ENCODE peak calls at places on chromosomes 3 and 15, in nine cellular contexts. C, Y, A, B, W, U, D, R and H are unnamed samples.

GRCh38 chr15:100880139-100880896 is 687 bp downstream of the ALDH1A3 start:
- DNase-seq in C (no peak), Y (no peak), A (no peak), B (no peak), W (no peak), U (no peak), D (no peak), R (no peak), H (no peak)

GRCh38 chr3:71139501-71139900 is 444.0 kb downstream of the FOXP1 start:
- DNase-seq in C (no peak), Y (no peak), A (no peak), B (no peak), W (no peak), U (no peak), D (no peak), R (no peak), H (no peak)

GRCh38 chr15:62324382-62324781 is 159.3 kb upstream of the C2CD4B start:
- DNase-seq in C (no peak), Y (no peak), A (no peak), B (no peak), W (no peak), U (no peak), D (no peak), R (no peak), H (no peak)

GRCh38 chr15:73691398-73691797 is 7.2 kb downstream of the CD276 start:
- DNase-seq in C (peak), Y (no peak), A (peak), B (peak), W (no peak), U (peak), D (peak), R (peak), H (peak)

GRCh38 chr3:64743166-64743565 is 55.4 kb upstream of the ADAMTS9 start:
- DNase-seq in C (no peak), Y (no peak), A (no peak), B (no peak), W (no peak), U (no peak), D (no peak), R (no peak), H (no peak)

GRCh38 chr3:183884097-183884436 is 613 bp downstream of the PARL start:
- DNase-seq in C (no peak), Y (no peak), A (no peak), B (no peak), W (peak), U (no peak), D (no peak), R (no peak), H (no peak)

GRCh38 chr3:72043212-72044133 is 258.5 kb upstream of the PROK2 start:
- DNase-seq in C (no peak), Y (no peak), A (no peak), B (no peak), W (no peak), U (no peak), D (no peak), R (no peak), H (no peak)

GRCh38 chr3:36741285-36741684 is 23.1 kb downstream of the DCLK3 start:
- DNase-seq in C (no peak), Y (no peak), A (no peak), B (no peak), W (peak), U (no peak), D (no peak), R (no peak), H (no peak)

GRCh38 chr3:29453278-29453961 is 172.5 kb downstream of the RBMS3 start:
- DNase-seq in C (no peak), Y (no peak), A (no peak), B (peak), W (peak), U (peak), D (no peak), R (peak), H (peak)

GRCh38 chr15:29090617-29091466 is 178.8 kb downstream of the NSMCE3 start:
- DNase-seq in C (no peak), Y (peak), A (peak), B (peak), W (peak), U (no peak), D (no peak), R (peak), H (no peak)

GRCh38 chr15:99423186-99424130 is 142.3 kb upstream of the MEF2A start:
- DNase-seq in C (no peak), Y (no peak), A (peak), B (no peak), W (no peak), U (no peak), D (peak), R (peak), H (no peak)

GRCh38 chr3:156811092-156811862 is 14.9 kb upstream of the LEKR1 start:
- DNase-seq in C (no peak), Y (no peak), A (no peak), B (no peak), W (no peak), U (no peak), D (no peak), R (no peak), H (peak)

GRCh38 chr3:170780955-170781354 is 89.0 kb downstream of the RPL22L1 start:
- DNase-seq in C (no peak), Y (no peak), A (no peak), B (no peak), W (no peak), U (no peak), D (no peak), R (no peak), H (no peak)

GRCh38 chr3:61333562-61333961 is 82.3 kb upstream of the FHIT start:
- DNase-seq in C (no peak), Y (no peak), A (no peak), B (no peak), W (no peak), U (no peak), D (no peak), R (no peak), H (no peak)

GRCh38 chr3:49151610-49152009 is 14.5 kb downstream of the CCDC71 start:
- DNase-seq in C (no peak), Y (no peak), A (no peak), B (no peak), W (no peak), U (no peak), D (no peak), R (no peak), H (no peak)

GRCh38 chr3:161163297-161163696 is 57.8 kb upstream of the NMD3 start:
- DNase-seq in C (no peak), Y (no peak), A (no peak), B (no peak), W (peak), U (no peak), D (no peak), R (no peak), H (peak)

GRCh38 chr15:71542836-71543235 is 267.5 kb upstream of the NR2E3 start:
- DNase-seq in C (no peak), Y (no peak), A (no peak), B (no peak), W (no peak), U (no peak), D (no peak), R (no peak), H (no peak)

GRCh38 chr3:111619833-111620232 is 24.7 kb upstream of the ZBED2 start:
- DNase-seq in C (no peak), Y (no peak), A (no peak), B (no peak), W (no peak), U (no peak), D (no peak), R (no peak), H (no peak)

GRCh38 chr3:94665922-94666321 is 603.1 kb downstream of the NSUN3 start:
- DNase-seq in C (no peak), Y (no peak), A (no peak), B (no peak), W (no peak), U (no peak), D (no peak), R (no peak), H (no peak)

GRCh38 chr3:8629151-8630021 is 15.2 kb downstream of the SSUH2 start:
- DNase-seq in C (peak), Y (no peak), A (peak), B (no peak), W (peak), U (peak), D (no peak), R (peak), H (peak)

GRCh38 chr3:197511853-197512635 is 43.7 kb downstream of the BDH1 start:
- DNase-seq in C (peak), Y (no peak), A (no peak), B (no peak), W (no peak), U (no peak), D (no peak), R (no peak), H (no peak)

GRCh38 chr15:71572452-71573053 is 237.8 kb upstream of the NR2E3 start:
- DNase-seq in C (peak), Y (no peak), A (no peak), B (no peak), W (no peak), U (no peak), D (no peak), R (no peak), H (peak)

GRCh38 chr3:69541823-69542264 is 156.0 kb upstream of the FRMD4B start:
- DNase-seq in C (peak), Y (no peak), A (no peak), B (no peak), W (no peak), U (no peak), D (peak), R (no peak), H (no peak)

GRCh38 chr3:160941885-160942494 is 163.2 kb downstream of the B3GALNT1 start:
- DNase-seq in C (no peak), Y (peak), A (peak), B (no peak), W (peak), U (peak), D (no peak), R (peak), H (peak)